ENCODE peak calls at places on chromosomes 12 and 14, in four cellular contexts. K is putamen, F is IMR-90, E is Right ventricle myocardium inferior. B is an unnamed sample.

GRCh38 chr12:124742702-124743101 is 121.0 kb downstream of the SCARB1 start:
- DNase-seq in F (no peak), E (peak), K (no peak), B (no peak)

GRCh38 chr12:42631507-42631906 is 42.0 kb upstream of the PRICKLE1 start:
- DNase-seq in K (no peak), E (no peak), F (peak), B (no peak)

GRCh38 chr14:100524933-100525243 is 62.3 kb downstream of the BEGAIN start:
- DNase-seq in K (no peak), E (no peak), F (peak), B (no peak)

GRCh38 chr12:132143328-132144071 is 619 bp downstream of the DDX51 start:
- DNase-seq in K (no peak), E (no peak), F (no peak), B (no peak)

GRCh38 chr12:116666305-116666673 is 71.6 kb downstream of the SPRING1 start:
- DNase-seq in K (no peak), E (no peak), F (no peak), B (no peak)

GRCh38 chr14:42140831-42141279 is 534.2 kb downstream of the LRFN5 start:
- DNase-seq in K (no peak), F (peak), E (no peak), B (no peak)

GRCh38 chr12:53223391-53224267 is 8.4 kb downstream of the RARG start:
- DNase-seq in E (no peak), K (peak), F (peak), B (peak)

GRCh38 chr14:64566651-64567122 is 16.9 kb downstream of the PPP1R36 start:
- DNase-seq in F (no peak), K (no peak), E (no peak), B (peak)

GRCh38 chr14:96754845-96755184 is 42.4 kb upstream of the VRK1 start:
- DNase-seq in F (no peak), E (no peak), K (no peak), B (no peak)

GRCh38 chr12:117732761-117733160 is 236.0 kb downstream of the KSR2 start:
- DNase-seq in E (no peak), K (no peak), F (no peak), B (no peak)

GRCh38 chr12:10358131-10358530 is 31.7 kb downstream of the KLRK1 start:
- DNase-seq in K (no peak), F (no peak), E (no peak), B (no peak)

GRCh38 chr12:131499160-131499863 is 211.6 kb upstream of the SFSWAP start:
- DNase-seq in E (no peak), K (no peak), F (no peak), B (no peak)

GRCh38 chr12:76450690-76451089 is 102.5 kb upstream of the BBS10 start:
- DNase-seq in K (no peak), F (peak), E (no peak), B (no peak)

GRCh38 chr14:72142328-72142727 is 210.1 kb downstream of the RGS6 start:
- DNase-seq in F (no peak), E (no peak), K (no peak), B (no peak)

GRCh38 chr14:102055181-102055901 is 31.5 kb downstream of the HSP90AA1 start:
- DNase-seq in F (peak), K (no peak), E (no peak), B (no peak)

GRCh38 chr14:25680934-25681333 is 631.0 kb upstream of the STXBP6 start:
- DNase-seq in F (no peak), K (no peak), E (no peak), B (no peak)

GRCh38 chr12:4918950-4919660 is 9.4 kb downstream of the KCNA1 start:
- DNase-seq in F (no peak), K (no peak), E (no peak), B (no peak)

GRCh38 chr14:20400965-20401593 is 12.2 kb downstream of the TEP1 start:
- DNase-seq in F (peak), E (no peak), K (no peak), B (no peak)

GRCh38 chr12:14756331-14757143 is 46.7 kb downstream of the WBP11 start:
- DNase-seq in K (no peak), F (no peak), E (no peak), B (no peak)

GRCh38 chr12:56932867-56933266 is 1.3 kb downstream of the SDR9C7 start:
- DNase-seq in K (no peak), E (no peak), F (no peak), B (peak)

GRCh38 chr12:95143784-95144205 is 70.4 kb upstream of the NR2C1 start:
- DNase-seq in E (no peak), F (peak), K (no peak), B (no peak)

GRCh38 chr14:86892167-86892956 is 1100.6 kb downstream of the GALC start:
- DNase-seq in F (peak), K (no peak), E (no peak), B (no peak)

GRCh38 chr12:119679081-119679480 is 11.1 kb downstream of the PRKAB1 start:
- DNase-seq in E (no peak), F (no peak), K (no peak), B (no peak)

GRCh38 chr12:111409403-111410228 is 3.9 kb downstream of the SH2B3 start:
- DNase-seq in K (no peak), E (peak), F (peak), B (no peak)

GRCh38 chr12:19856389-19856788 is 417.1 kb downstream of the AEBP2 start:
- DNase-seq in K (no peak), E (no peak), F (peak), B (no peak)

GRCh38 chr12:121713257-121714155 is 954 bp downstream of the TMEM120B start:
- DNase-seq in K (no peak), E (peak), F (peak), B (peak)

B was measured in Ammon's horn.